ENCODE peak calls at places on chromosomes 11 and 22, in nine cellular contexts. One of them, this sample, is unnamed.

GRCh38 chr11:132486060-132486459 is 1046.2 kb downstream of the OPCML start:
- DNase-seq in IMR-90: no peak
- DNase-seq in osteocyte: no peak
- DNase-seq in CD4-positive, alpha-beta T cell: no peak
- DNase-seq in RWPE1: no peak
- DNase-seq in HCT116: no peak
- DNase-seq in neural crest cell: no peak
- DNase-seq in AG10803: no peak
- DNase-seq in epithelial cell of proximal tubule: no peak
- DNase-seq in this sample: no peak

GRCh38 chr11:118200901-118201680 is 23.7 kb downstream of the JAML start:
- DNase-seq in IMR-90: no peak
- DNase-seq in osteocyte: no peak
- DNase-seq in CD4-positive, alpha-beta T cell: no peak
- DNase-seq in RWPE1: no peak
- DNase-seq in HCT116: no peak
- DNase-seq in neural crest cell: no peak
- DNase-seq in AG10803: no peak
- DNase-seq in epithelial cell of proximal tubule: no peak
- DNase-seq in this sample: no peak

GRCh38 chr11:1931326-1931725 is 11.8 kb downstream of the TNNT3 start:
- DNase-seq in IMR-90: peak; percentile 24
- DNase-seq in osteocyte: peak; percentile 49
- DNase-seq in CD4-positive, alpha-beta T cell: no peak
- DNase-seq in RWPE1: no peak
- DNase-seq in HCT116: no peak
- DNase-seq in neural crest cell: no peak
- DNase-seq in AG10803: no peak
- DNase-seq in epithelial cell of proximal tubule: no peak
- DNase-seq in this sample: no peak

GRCh38 chr11:124331873-124332272 is 11.9 kb upstream of the OR8D2 start:
- DNase-seq in IMR-90: no peak
- DNase-seq in osteocyte: no peak
- DNase-seq in CD4-positive, alpha-beta T cell: no peak
- DNase-seq in RWPE1: no peak
- DNase-seq in HCT116: no peak
- DNase-seq in neural crest cell: no peak
- DNase-seq in AG10803: no peak
- DNase-seq in epithelial cell of proximal tubule: no peak
- DNase-seq in this sample: no peak

GRCh38 chr22:30947821-30948454 is 20.6 kb downstream of the MORC2 start:
- DNase-seq in IMR-90: peak; percentile 70
- DNase-seq in osteocyte: no peak
- DNase-seq in CD4-positive, alpha-beta T cell: no peak
- DNase-seq in RWPE1: peak; percentile 13
- DNase-seq in HCT116: peak; percentile 16
- DNase-seq in neural crest cell: no peak
- DNase-seq in AG10803: peak; percentile 71
- DNase-seq in epithelial cell of proximal tubule: no peak
- DNase-seq in this sample: no peak

GRCh38 chr11:110059706-110060430 is 33.3 kb upstream of the ZC3H12C start:
- DNase-seq in IMR-90: peak; percentile 58
- DNase-seq in osteocyte: no peak
- DNase-seq in CD4-positive, alpha-beta T cell: no peak
- DNase-seq in RWPE1: no peak
- DNase-seq in HCT116: no peak
- DNase-seq in neural crest cell: no peak
- DNase-seq in AG10803: peak; percentile 73
- DNase-seq in epithelial cell of proximal tubule: no peak
- DNase-seq in this sample: no peak

GRCh38 chr11:121555172-121555571 is 102.4 kb upstream of the SORL1-AS1 start:
- DNase-seq in IMR-90: no peak
- DNase-seq in osteocyte: no peak
- DNase-seq in CD4-positive, alpha-beta T cell: no peak
- DNase-seq in RWPE1: no peak
- DNase-seq in HCT116: no peak
- DNase-seq in neural crest cell: no peak
- DNase-seq in AG10803: no peak
- DNase-seq in epithelial cell of proximal tubule: no peak
- DNase-seq in this sample: no peak

GRCh38 chr11:79062814-79063762 is 377.7 kb downstream of the TENM4 start:
- DNase-seq in IMR-90: peak; percentile 41
- DNase-seq in osteocyte: no peak
- DNase-seq in CD4-positive, alpha-beta T cell: no peak
- DNase-seq in RWPE1: no peak
- DNase-seq in HCT116: peak; percentile 12
- DNase-seq in neural crest cell: peak; percentile 38
- DNase-seq in AG10803: no peak
- DNase-seq in epithelial cell of proximal tubule: no peak
- DNase-seq in this sample: peak; percentile 52

GRCh38 chr22:40805699-40806203 is 13.4 kb downstream of the SLC25A17 start:
- DNase-seq in IMR-90: no peak
- DNase-seq in osteocyte: no peak
- DNase-seq in CD4-positive, alpha-beta T cell: no peak
- DNase-seq in RWPE1: no peak
- DNase-seq in HCT116: no peak
- DNase-seq in neural crest cell: no peak
- DNase-seq in AG10803: no peak
- DNase-seq in epithelial cell of proximal tubule: no peak
- DNase-seq in this sample: no peak

GRCh38 chr11:108697872-108698473 is 33.1 kb downstream of the DDX10 start:
- DNase-seq in IMR-90: peak; percentile 82
- DNase-seq in osteocyte: no peak
- DNase-seq in CD4-positive, alpha-beta T cell: no peak
- DNase-seq in RWPE1: peak; percentile 67
- DNase-seq in HCT116: peak; percentile 51
- DNase-seq in neural crest cell: peak; percentile 37
- DNase-seq in AG10803: peak; percentile 80
- DNase-seq in epithelial cell of proximal tubule: peak; percentile 22
- DNase-seq in this sample: peak; percentile 42

GRCh38 chr11:61917357-61918109 is at the start of gene RAB3IL1:
- DNase-seq in IMR-90: no peak
- DNase-seq in osteocyte: peak; percentile 88
- DNase-seq in CD4-positive, alpha-beta T cell: no peak
- DNase-seq in RWPE1: peak; percentile 41
- DNase-seq in HCT116: no peak
- DNase-seq in neural crest cell: peak; percentile 47
- DNase-seq in AG10803: peak; percentile 50
- DNase-seq in epithelial cell of proximal tubule: no peak
- DNase-seq in this sample: peak; percentile 85

GRCh38 chr11:64642876-64643257 is 51.8 kb downstream of the SLC22A12 start:
- DNase-seq in IMR-90: no peak
- DNase-seq in osteocyte: no peak
- DNase-seq in CD4-positive, alpha-beta T cell: no peak
- DNase-seq in RWPE1: no peak
- DNase-seq in HCT116: no peak
- DNase-seq in neural crest cell: no peak
- DNase-seq in AG10803: no peak
- DNase-seq in epithelial cell of proximal tubule: no peak
- DNase-seq in this sample: peak; percentile 57

GRCh38 chr22:50260801-50261614 is 475 bp downstream of the MAPK12 start:
- DNase-seq in IMR-90: peak; percentile 67
- DNase-seq in osteocyte: no peak
- DNase-seq in CD4-positive, alpha-beta T cell: no peak
- DNase-seq in RWPE1: no peak
- DNase-seq in HCT116: no peak
- DNase-seq in neural crest cell: no peak
- DNase-seq in AG10803: peak; percentile 61
- DNase-seq in epithelial cell of proximal tubule: no peak
- DNase-seq in this sample: peak; percentile 68

GRCh38 chr11:19703211-19703610 is 9.4 kb upstream of the NAV2 start:
- DNase-seq in IMR-90: peak; percentile 36
- DNase-seq in osteocyte: no peak
- DNase-seq in CD4-positive, alpha-beta T cell: no peak
- DNase-seq in RWPE1: no peak
- DNase-seq in HCT116: no peak
- DNase-seq in neural crest cell: no peak
- DNase-seq in AG10803: peak; percentile 30
- DNase-seq in epithelial cell of proximal tubule: no peak
- DNase-seq in this sample: no peak

GRCh38 chr22:45304971-45305370 is 4.8 kb upstream of the FAM118A start:
- DNase-seq in IMR-90: no peak
- DNase-seq in osteocyte: no peak
- DNase-seq in CD4-positive, alpha-beta T cell: no peak
- DNase-seq in RWPE1: no peak
- DNase-seq in HCT116: no peak
- DNase-seq in neural crest cell: no peak
- DNase-seq in AG10803: no peak
- DNase-seq in epithelial cell of proximal tubule: no peak
- DNase-seq in this sample: no peak

GRCh38 chr11:48002565-48002964 is 22.2 kb downstream of the PTPRJ start:
- DNase-seq in IMR-90: no peak
- DNase-seq in osteocyte: no peak
- DNase-seq in CD4-positive, alpha-beta T cell: no peak
- DNase-seq in RWPE1: no peak
- DNase-seq in HCT116: no peak
- DNase-seq in neural crest cell: no peak
- DNase-seq in AG10803: no peak
- DNase-seq in epithelial cell of proximal tubule: no peak
- DNase-seq in this sample: no peak

DNA sequence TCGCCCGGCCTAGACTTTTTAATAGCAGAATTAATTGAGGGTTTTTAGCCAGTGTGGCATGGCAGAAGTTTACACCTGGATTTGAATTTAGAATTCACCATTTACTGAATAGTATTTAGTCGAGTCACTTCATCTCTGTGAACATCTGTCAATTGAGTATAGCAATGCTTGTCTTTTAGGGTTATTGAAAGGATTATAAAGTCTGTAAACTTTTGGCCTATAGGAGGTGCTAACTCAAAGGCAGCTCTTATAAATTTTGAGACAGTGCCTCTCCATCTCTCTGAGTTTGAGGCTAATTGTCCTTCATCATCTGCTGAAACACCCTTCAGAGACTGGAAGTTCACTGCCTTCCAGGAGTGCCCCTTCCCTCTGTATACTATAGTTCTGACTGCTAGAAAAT is 205.0 kb downstream of the NELL1 start:
- DNase-seq in IMR-90: no peak
- DNase-seq in osteocyte: no peak
- DNase-seq in CD4-positive, alpha-beta T cell: no peak
- DNase-seq in RWPE1: no peak
- DNase-seq in HCT116: no peak
- DNase-seq in neural crest cell: no peak
- DNase-seq in AG10803: no peak
- DNase-seq in epithelial cell of proximal tubule: no peak
- DNase-seq in this sample: no peak
- TF ChIP-seq CTCF in IMR-90: no peak
- TF ChIP-seq CTCF in osteocyte: no peak
- TF ChIP-seq CTCF in CD4-positive, alpha-beta T cell: no peak
- TF ChIP-seq CTCF in RWPE1: no peak
- TF ChIP-seq CTCF in HCT116: no peak
- TF ChIP-seq CTCF in neural crest cell: no peak
- TF ChIP-seq CTCF in AG10803: no peak
- TF ChIP-seq CTCF in epithelial cell of proximal tubule: peak; percentile 13
- TF ChIP-seq CTCF in this sample: no peak

DNA sequence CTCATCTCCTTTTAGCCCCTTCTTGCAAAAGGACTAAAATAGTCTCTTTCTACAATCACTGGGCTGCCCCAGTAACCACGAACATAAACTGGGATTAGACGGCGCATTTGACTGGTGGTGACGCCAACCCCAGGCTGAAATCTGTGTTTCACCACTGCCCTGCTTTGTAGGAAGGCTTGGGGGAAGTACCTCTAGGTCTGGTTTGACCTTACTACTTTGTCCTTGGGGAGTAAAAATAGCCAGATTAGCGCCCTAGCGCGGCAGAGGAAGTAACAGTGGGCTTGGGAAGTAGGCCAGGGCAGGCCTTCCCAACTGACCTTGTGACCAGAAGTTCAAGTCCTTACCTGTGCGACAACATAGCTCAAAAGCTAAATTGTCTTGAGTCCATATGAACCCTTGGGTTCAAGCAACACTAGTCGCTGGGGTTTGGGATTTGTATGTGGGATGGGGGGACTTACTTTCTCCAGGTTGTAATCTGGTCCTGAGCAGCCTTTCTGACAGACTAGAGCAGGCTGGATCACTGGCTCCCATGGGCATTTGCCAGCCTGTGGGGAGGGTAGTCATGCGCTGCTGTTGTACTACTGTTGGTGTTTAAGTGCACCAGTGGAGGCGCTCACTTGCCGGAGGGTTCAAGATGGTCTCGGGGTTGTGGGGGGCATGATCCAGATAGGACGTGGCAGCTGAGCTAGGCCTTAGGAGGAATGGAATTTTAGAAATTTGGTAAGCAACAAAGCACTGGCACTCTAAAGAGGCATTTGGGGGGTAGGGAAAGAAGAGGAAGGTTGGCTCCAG is 953 bp upstream of the PACS1 start:
- DNase-seq in IMR-90: peak; percentile 63
- DNase-seq in osteocyte: peak; percentile 86
- DNase-seq in CD4-positive, alpha-beta T cell: no peak
- DNase-seq in RWPE1: no peak
- DNase-seq in HCT116: no peak
- DNase-seq in neural crest cell: no peak
- DNase-seq in AG10803: peak; percentile 91
- DNase-seq in epithelial cell of proximal tubule: peak; percentile 42
- DNase-seq in this sample: no peak
- TF ChIP-seq CTCF in IMR-90: peak; percentile 25
- TF ChIP-seq CTCF in osteocyte: peak; percentile 25
- TF ChIP-seq CTCF in CD4-positive, alpha-beta T cell: no peak
- TF ChIP-seq CTCF in RWPE1: no peak
- TF ChIP-seq CTCF in HCT116: no peak
- TF ChIP-seq CTCF in neural crest cell: no peak
- TF ChIP-seq CTCF in AG10803: peak; percentile 51
- TF ChIP-seq CTCF in epithelial cell of proximal tubule: peak; percentile 44
- TF ChIP-seq CTCF in this sample: no peak

DNA sequence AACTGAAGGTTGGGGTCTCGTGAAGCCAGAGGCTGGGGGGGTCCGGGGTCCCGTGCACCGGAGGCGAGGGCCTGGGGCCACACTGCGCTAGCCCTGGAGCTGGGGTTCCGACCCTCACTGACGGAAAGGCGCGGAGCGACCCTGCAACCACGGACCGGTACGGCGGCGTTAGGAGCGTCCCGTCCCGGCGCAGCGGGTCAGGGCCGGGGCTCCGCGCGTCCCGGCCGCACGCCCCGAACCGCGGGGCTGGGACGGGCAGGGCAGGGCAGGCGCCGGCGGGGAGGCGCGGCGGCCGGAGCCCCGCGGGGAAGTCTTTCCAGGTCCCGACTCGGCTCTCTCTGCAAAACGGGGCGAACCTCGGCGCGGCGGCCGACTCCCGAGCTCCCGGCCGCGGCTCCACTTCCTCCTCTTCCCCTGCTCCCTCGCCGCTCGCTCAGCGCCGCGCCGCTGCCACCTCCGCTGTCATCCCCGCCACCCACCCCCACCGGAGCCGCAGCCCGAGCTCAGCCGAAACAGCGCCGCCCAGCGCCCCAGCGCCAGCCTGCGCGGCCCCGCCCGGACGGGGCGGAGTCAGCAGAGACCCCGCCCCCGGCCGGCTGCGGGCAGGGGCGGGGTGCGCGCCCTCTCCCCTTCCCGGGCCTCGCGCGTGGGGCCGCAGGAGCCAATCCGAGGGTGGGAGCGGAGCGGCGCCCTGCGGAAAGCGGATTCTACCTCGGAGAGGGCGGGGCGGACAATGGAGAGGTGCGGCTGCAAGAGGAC is at the start of gene GDPD5:
- DNase-seq in IMR-90: peak; percentile 64
- DNase-seq in osteocyte: peak; percentile 94
- DNase-seq in CD4-positive, alpha-beta T cell: peak; percentile 82
- DNase-seq in RWPE1: peak; percentile 91
- DNase-seq in HCT116: peak; percentile 58
- DNase-seq in neural crest cell: peak; percentile 77
- DNase-seq in AG10803: peak; percentile 69
- DNase-seq in epithelial cell of proximal tubule: no peak
- DNase-seq in this sample: peak; percentile 86
- TF ChIP-seq CTCF in IMR-90: peak; percentile 60
- TF ChIP-seq CTCF in osteocyte: peak; percentile 71
- TF ChIP-seq CTCF in CD4-positive, alpha-beta T cell: no peak
- TF ChIP-seq CTCF in RWPE1: peak; percentile 83
- TF ChIP-seq CTCF in HCT116: peak; percentile 45
- TF ChIP-seq CTCF in neural crest cell: peak; percentile 60
- TF ChIP-seq CTCF in AG10803: peak; percentile 32
- TF ChIP-seq CTCF in epithelial cell of proximal tubule: peak; percentile 47
- TF ChIP-seq CTCF in this sample: no peak

GRCh38 chr11:103927535-103927934 is 108.9 kb upstream of the DDI1 start:
- DNase-seq in IMR-90: peak; percentile 58
- DNase-seq in osteocyte: no peak
- DNase-seq in CD4-positive, alpha-beta T cell: no peak
- DNase-seq in RWPE1: peak; percentile 17
- DNase-seq in HCT116: no peak
- DNase-seq in neural crest cell: no peak
- DNase-seq in AG10803: peak; percentile 58
- DNase-seq in epithelial cell of proximal tubule: no peak
- DNase-seq in this sample: no peak
- TF ChIP-seq CTCF in IMR-90: peak; percentile 62
- TF ChIP-seq CTCF in osteocyte: peak; percentile 47
- TF ChIP-seq CTCF in CD4-positive, alpha-beta T cell: no peak
- TF ChIP-seq CTCF in RWPE1: no peak
- TF ChIP-seq CTCF in HCT116: no peak
- TF ChIP-seq CTCF in neural crest cell: peak; percentile 63
- TF ChIP-seq CTCF in AG10803: peak; percentile 65
- TF ChIP-seq CTCF in epithelial cell of proximal tubule: peak; percentile 74
- TF ChIP-seq CTCF in this sample: no peak